ENCODE peak calls at places on chromosome 13, in five cellular contexts. H is cardiac fibroblast, D is neural progenitor cell, U is fibroblast of lung, M is heart left ventricle. V is an unnamed sample.

GRCh38 chr13:74316531-74316930 is 182.3 kb upstream of the KLF12 start:
- DNase-seq in H (no peak), D (no peak), U (peak), M (no peak), V (no peak)

GRCh38 chr13:34555988-34556387 is 386.1 kb upstream of the NBEA start:
- DNase-seq in H (peak), D (peak), U (peak), M (no peak), V (no peak)

GRCh38 chr13:98147521-98147920 is 4.6 kb downstream of the FARP1 start:
- DNase-seq in H (no peak), D (no peak), U (peak), M (no peak), V (no peak)

GRCh38 chr13:33524086-33524485 is 238.5 kb upstream of the STARD13 start:
- DNase-seq in H (peak), D (no peak), U (peak), M (no peak), V (no peak)

GRCh38 chr13:34164585-34164984 is 346.6 kb downstream of the RFC3 start:
- DNase-seq in H (no peak), D (peak), U (peak), M (no peak), V (no peak)

GRCh38 chr13:65453982-65454381 is 1776.2 kb downstream of the PCDH9 start:
- DNase-seq in H (no peak), D (no peak), U (no peak), M (no peak), V (no peak)

GRCh38 chr13:32314271-32314967 is 744 bp downstream of the ZAR1L start:
- DNase-seq in H (no peak), D (no peak), U (no peak), M (peak), V (no peak)

GRCh38 chr13:23628765-23629565 is 58.8 kb downstream of the TNFRSF19 start:
- DNase-seq in H (peak), D (no peak), U (peak), M (no peak), V (no peak)

GRCh38 chr13:30403491-30403890 is 18.8 kb upstream of the UBE2L5 start:
- DNase-seq in H (no peak), D (no peak), U (no peak), M (no peak), V (no peak)

GRCh38 chr13:50006426-50007135 is 8.7 kb upstream of the KCNRG start:
- DNase-seq in H (peak), D (no peak), U (peak), M (no peak), V (no peak)

GRCh38 chr13:46296920-46297319 is 85.2 kb downstream of the LRRC63 start:
- DNase-seq in H (peak), D (no peak), U (peak), M (no peak), V (no peak)

GRCh38 chr13:96172066-96172465 is 82.2 kb downstream of the HS6ST3 start:
- DNase-seq in H (no peak), D (no peak), U (no peak), M (no peak), V (no peak)

GRCh38 chr13:95083758-95084157 is 217.5 kb downstream of the ABCC4 start:
- DNase-seq in H (peak), D (no peak), U (peak), M (no peak), V (no peak)

GRCh38 chr13:99528547-99528946 is 27.3 kb downstream of the TM9SF2 start:
- DNase-seq in H (no peak), D (peak), U (no peak), M (no peak), V (no peak)

DNA sequence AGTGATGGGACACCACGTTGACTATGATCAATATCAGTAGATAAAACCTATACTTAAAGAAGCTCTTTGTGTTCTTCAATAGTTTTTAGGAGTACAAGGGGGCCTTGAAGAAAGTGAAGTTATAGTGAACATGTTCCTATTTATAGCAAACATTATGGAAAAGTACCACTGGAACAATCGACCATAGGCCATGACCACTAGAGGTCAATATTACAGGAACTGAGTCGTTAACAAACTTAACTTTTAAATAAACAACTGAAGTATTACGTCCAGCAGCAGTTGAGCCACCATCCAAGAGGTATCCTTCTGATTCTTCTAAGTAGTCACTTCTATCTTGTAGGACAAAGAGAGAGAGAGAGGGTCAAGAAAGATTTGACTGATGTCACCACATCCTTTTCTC is 391.0 kb upstream of the SLITRK5 start:
- DNase-seq in H (no peak), D (no peak), U (no peak), M (no peak), V (no peak)
- TF ChIP-seq CTCF in H (no peak), D (peak), U (peak), M (no peak), V (no peak)

DNA sequence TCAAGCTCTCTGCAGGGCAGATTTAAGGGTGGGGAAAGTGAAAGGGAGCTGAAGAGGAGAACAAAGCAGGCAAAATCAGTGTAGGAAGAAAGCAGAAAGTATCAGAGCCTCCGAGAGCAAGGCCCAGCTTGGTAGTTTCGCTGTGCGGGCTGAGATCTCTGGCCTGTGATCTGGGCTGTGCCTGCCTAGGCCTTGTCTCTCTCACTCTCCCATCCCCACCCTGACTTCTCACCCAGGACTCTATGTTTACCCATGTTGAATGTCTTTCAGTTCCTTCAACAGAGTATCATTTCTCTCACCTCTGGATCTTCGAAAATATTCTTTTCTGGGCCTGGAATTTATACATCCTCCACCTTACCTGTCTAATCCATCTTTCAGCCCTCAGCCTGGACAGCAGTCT is 391.3 kb downstream of the FOXO1 start:
- DNase-seq in H (no peak), D (no peak), U (no peak), M (no peak), V (no peak)
- TF ChIP-seq CTCF in H (no peak), D (no peak), U (no peak), M (no peak), V (no peak)

DNA sequence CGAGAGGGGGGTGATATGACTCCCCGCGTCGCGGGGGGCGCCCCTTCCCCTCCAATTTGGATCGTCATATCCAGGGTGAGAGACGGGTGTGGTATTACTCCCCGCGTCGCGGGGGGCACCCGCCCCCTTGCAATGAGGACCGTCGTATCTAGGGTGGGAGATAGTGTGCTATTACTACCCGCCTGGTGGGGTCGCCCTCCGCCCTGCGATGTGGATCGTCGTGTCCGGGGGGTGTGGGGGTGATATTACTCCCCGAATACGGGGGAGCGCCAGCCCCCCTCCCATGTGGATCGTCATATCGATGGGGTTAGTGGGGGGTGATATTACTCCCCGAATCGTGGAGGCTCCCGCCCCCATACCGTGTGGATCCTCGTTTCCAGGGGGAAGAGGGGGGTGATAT is 29.2 kb upstream of the RGCC start:
- DNase-seq in H (no peak), D (peak), U (no peak), M (peak), V (peak)
- TF ChIP-seq CTCF in H (peak), D (peak), U (peak), M (no peak), V (no peak)

DNA sequence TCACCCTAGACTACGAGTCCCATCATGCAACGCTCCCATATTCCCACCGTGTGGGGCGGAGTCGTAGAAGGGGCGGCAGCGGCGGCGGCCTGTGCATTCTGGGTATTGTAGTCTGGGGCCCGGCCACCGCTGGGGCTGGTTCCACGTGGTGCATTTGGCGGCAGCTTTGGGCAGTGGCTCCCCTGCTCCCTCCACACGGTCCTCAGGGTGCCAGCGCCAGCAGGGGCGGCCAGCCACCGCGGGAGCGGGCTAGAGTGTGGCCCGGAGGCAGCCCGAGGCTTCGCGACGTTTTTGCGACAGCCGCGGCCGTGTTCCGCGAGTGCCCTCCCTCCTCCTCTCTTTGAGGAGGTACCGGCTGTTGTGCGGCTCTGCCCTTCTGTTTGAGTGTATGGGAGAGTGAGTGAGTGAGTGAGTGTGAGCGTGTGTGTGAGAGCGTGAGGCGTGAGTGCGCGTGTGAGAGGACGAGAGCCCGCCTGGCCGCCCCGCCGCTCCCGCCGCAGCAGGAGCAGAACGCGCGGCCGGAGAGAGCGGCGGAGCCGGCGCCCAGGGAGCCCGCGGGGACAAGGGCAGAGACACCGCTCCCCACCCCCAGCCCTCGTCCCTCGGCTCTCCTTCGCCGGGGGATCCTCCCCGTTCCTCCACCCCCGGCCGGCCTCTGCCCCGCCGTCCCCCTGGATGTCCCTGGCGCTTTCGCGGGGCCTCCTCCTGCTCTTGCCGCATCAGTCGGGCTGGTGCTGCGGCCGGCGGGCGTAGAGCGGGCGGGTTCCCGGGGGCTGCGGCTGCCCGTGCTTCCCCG is at the start of gene CDK8:
- DNase-seq in H (peak), D (peak), U (peak), M (peak), V (peak)
- TF ChIP-seq CTCF in H (no peak), D (no peak), U (no peak), M (no peak), V (no peak)

DNA sequence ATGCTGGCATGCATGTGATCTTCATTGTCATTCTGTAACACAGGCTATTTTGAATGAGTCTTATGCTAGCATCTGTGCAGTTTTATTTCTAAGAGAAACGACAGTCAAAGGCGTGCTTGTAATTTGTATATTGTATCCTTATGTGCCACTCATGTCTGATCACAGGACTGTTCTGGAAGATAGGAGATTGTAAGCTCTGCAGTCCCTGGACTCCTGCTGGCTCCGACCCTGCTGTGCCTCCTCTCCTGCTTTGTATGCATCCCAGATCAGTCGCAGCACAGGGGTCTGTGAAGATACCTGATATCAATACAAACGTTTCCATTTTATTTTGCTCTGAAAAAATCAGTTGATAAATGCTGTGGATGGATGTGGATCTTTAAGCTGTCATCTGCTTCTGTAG is 653.1 kb downstream of the LIG4 start:
- DNase-seq in H (no peak), D (no peak), U (no peak), M (no peak), V (no peak)
- TF ChIP-seq CTCF in H (no peak), D (no peak), U (no peak), M (no peak), V (no peak)

GRCh38 chr13:52452470-52452869 is 2.0 kb upstream of the VPS36 start:
- DNase-seq in H (no peak), D (no peak), U (no peak), M (no peak), V (no peak)

GRCh38 chr13:52454825-52455676 is at the start of gene CKAP2:
- DNase-seq in H (peak), D (peak), U (peak), M (peak), V (peak)

GRCh38 chr13:52454459-52454824 is 836 bp upstream of the CKAP2 start:
- DNase-seq in H (peak), D (peak), U (peak), M (no peak), V (no peak)

GRCh38 chr13:52459668-52460067 is 4.4 kb downstream of the CKAP2 start:
- DNase-seq in H (peak), D (no peak), U (peak), M (no peak), V (no peak)

GRCh38 chr13:52455677-52456041 is 381 bp downstream of the CKAP2 start:
- DNase-seq in H (peak), D (peak), U (peak), M (peak), V (peak)
- TF ChIP-seq CTCF in H (no peak), D (no peak), U (no peak), M (no peak), V (no peak)